ENCODE peak calls at places on chromosome 20, in five cellular contexts. H is NB4, T is left ventricle myocardium inferior, N is K562, W is A549. V is an unnamed sample.

GRCh38 chr20:49161428-49162152 is 26.5 kb downstream of the STAU1 start:
- DNase-seq in H (no peak), T (no peak), N (no peak), W (no peak), V (no peak)

GRCh38 chr20:40970218-40970617 is 58.4 kb upstream of the TOP1 start:
- DNase-seq in H (no peak), T (no peak), N (no peak), W (no peak), V (no peak)

GRCh38 chr20:54194724-54195438 is 13.0 kb upstream of the PFDN4 start:
- DNase-seq in H (peak), T (no peak), N (no peak), W (peak), V (no peak)

GRCh38 chr20:63979549-63980316 is at the start of gene SAMD10:
- DNase-seq in H (peak), T (no peak), N (peak), W (no peak), V (peak)

GRCh38 chr20:48695255-48695654 is 132.5 kb downstream of the PREX1 start:
- DNase-seq in H (no peak), T (no peak), N (no peak), W (no peak), V (no peak)

GRCh38 chr20:63116412-63117106 is 99.4 kb downstream of the YTHDF1 start:
- DNase-seq in H (peak), T (no peak), N (peak), W (no peak), V (peak)

GRCh38 chr20:62899633-62900051 is 26.7 kb downstream of the DIDO1 start:
- DNase-seq in H (no peak), T (no peak), N (peak), W (no peak), V (peak)

GRCh38 chr20:55456316-55456940 is 548.9 kb downstream of the CBLN4 start:
- DNase-seq in H (no peak), T (no peak), N (no peak), W (no peak), V (no peak)

GRCh38 chr20:24095753-24096152 is 107.2 kb upstream of the GGTLC1 start:
- DNase-seq in H (no peak), T (no peak), N (no peak), W (no peak), V (no peak)

GRCh38 chr20:39607124-39607523 is 645.0 kb downstream of the DHX35 start:
- DNase-seq in H (no peak), T (no peak), N (no peak), W (no peak), V (no peak)

GRCh38 chr20:53942121-53942816 is 128.1 kb downstream of the BCAS1 start:
- DNase-seq in H (no peak), T (no peak), N (no peak), W (no peak), V (peak)

GRCh38 chr20:25239387-25240370 is 8.2 kb upstream of the PYGB start:
- DNase-seq in H (no peak), T (no peak), N (no peak), W (no peak), V (no peak)

GRCh38 chr20:4812216-4812615 is 90.5 kb downstream of the PRND start:
- DNase-seq in H (no peak), T (no peak), N (no peak), W (no peak), V (no peak)

GRCh38 chr20:4814696-4815252 is 93.1 kb downstream of the PRND start:
- DNase-seq in H (peak), T (peak), N (no peak), W (no peak), V (no peak)

GRCh38 chr20:4812641-4813075 is 90.9 kb downstream of the PRND start:
- DNase-seq in H (peak), T (no peak), N (no peak), W (no peak), V (no peak)

GRCh38 chr20:4813839-4814695 is 92.4 kb downstream of the PRND start:
- DNase-seq in H (peak), T (no peak), N (no peak), W (no peak), V (no peak)

DNA sequence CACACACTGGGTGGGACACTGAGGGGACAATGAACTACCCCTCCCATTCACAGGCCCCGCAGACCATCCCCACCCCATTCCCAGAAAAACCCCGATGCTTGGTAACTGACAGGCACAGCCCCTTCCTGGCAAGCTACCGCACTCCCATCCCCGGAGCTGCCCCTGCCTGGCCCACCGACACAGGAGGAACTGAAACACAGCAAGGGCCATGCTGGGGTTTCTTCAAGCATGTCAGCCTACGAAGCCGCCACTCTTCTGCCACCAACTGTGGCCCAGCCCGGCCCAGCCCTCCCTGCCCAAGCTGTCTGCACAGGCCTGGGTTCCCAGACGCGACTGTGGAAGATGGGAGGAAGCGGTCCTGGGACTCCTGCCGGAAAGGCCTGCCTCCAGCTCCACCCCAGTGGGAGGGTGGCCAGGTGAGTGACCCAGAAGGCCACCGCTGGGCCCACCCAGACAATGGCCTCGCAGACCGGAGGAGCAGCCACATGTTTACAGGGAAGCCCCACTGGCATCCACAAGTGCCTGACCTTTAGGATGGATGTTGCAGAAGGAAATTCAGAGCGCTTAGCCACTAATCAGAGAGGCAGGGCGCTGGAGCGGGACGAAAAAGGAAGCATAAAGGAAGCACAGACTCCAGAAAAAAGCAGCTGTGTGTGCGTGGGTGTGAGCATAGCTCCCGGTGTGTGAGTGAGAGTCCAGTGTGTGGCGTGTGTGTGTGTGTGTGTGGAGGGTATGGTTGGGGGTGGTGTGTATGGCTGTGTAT is 91.5 kb downstream of the PRND start:
- DNase-seq in H (peak), T (no peak), N (no peak), W (no peak), V (peak)
- H3K4me3 ChIP-seq in H (peak), T (peak), N (no peak), W (no peak), V (no peak)

GRCh38 chr20:17611540-17612286 is 41.8 kb downstream of the DSTN start:
- DNase-seq in H (no peak), T (no peak), N (no peak), W (no peak), V (peak)
- TF ChIP-seq CTCF in H (no peak), T (peak), N (peak), W (peak), V (peak)

DNA sequence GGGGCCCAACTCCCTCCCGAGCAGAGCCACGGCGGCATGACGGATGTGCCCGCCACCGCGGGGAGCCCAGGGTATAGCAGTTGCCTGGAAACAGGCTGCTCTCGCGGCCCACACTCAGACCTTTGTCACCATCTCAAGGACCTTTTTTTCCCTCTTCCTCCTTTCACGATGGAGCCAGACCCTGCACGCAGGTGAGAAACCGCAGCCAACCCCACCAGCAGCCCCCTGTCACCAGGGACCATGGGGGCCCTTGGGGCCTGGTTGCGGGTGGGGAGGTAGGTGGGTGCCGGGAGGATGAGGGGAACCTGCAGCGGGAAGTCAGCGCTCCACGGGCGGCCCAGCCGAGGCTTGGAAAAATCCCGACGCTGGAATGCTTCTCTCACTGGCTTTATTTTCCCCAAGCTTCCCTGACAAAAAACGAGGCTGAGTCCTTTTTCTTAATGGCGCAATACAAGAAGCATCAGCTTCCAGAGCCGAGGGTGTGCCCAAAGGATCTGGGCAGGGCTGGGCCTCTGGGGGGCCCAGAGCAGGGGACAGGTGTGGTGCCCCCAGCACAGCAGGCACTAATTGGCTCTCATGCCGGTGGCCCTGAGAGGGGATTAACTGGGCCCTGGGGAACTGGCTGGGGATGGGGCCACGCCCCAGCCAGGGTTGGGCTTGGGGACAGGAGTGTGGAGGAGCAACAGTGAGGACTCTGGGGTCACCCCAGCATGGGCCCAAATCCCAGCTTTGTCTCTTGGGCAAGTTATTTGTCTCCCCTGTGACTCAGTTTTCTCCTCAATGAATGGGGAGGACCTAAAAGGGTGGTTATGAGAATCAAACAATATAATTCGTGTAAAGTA is 23.9 kb downstream of the NOL4L start:
- DNase-seq in H (no peak), T (no peak), N (no peak), W (no peak), V (peak)
- H3K4me3 ChIP-seq in H (no peak), T (no peak), N (no peak), W (no peak), V (no peak)

DNA sequence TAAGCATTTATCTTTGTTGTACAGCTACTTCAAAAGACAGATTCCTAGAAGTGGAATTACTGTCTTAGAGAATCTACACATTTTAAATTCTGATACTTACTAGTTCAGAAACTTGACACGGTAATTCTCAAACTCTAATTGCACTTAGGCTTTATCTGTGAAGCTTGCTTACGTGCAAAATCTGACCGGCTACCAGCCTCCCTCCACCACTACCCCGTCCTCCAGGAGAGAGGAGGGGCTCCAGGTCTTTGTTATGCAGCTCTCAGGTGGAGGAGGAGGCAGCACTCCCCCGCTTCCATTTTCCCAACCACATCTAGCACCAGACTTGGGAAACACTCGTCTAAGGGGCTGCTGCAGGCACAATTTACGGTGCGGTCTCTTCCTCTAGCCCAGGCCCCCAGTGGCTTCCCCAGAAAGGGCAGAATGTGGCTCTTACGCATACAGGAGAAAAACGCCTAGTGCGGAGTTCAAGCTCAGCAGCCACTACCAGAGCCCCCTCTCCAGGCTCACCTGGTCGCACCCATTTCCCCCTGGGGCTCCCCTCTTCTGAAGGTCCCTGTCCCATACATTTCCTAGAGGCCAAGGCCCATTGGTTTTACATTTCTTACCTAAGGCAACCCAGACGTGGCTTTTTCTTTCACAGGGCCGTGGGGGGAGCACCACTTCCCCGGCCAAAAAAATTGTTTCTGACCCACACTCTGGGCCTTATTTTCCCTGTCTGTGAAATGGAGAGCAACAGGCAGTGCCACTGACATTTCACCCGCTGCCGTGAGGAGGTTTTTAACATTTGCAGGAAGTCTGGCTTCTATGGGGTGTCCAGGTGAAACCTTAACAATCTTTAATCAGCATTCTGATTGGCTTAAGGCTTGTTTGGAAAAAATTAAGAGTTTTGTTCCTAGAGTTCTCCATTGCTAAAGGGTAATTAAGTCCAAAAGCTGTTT is 1.6 kb upstream of the TGIF2 start:
- DNase-seq in H (peak), T (no peak), N (peak), W (no peak), V (no peak)
- TF ChIP-seq CTCF in H (no peak), T (no peak), N (peak), W (no peak), V (no peak)

GRCh38 chr20:21104921-21105320 is 1.2 kb downstream of the LINC00237 start:
- DNase-seq in H (no peak), T (no peak), N (no peak), W (no peak), V (no peak)

GRCh38 chr20:21104466-21104761 is 1.7 kb downstream of the LINC00237 start:
- DNase-seq in H (no peak), T (no peak), N (no peak), W (no peak), V (no peak)

GRCh38 chr20:21105429-21106170 is 558 bp downstream of the LINC00237 start:
- DNase-seq in H (peak), T (no peak), N (no peak), W (no peak), V (no peak)

GRCh38 chr20:21103582-21104465 is 2.3 kb downstream of the LINC00237 start:
- DNase-seq in H (no peak), T (no peak), N (no peak), W (no peak), V (no peak)

DNA sequence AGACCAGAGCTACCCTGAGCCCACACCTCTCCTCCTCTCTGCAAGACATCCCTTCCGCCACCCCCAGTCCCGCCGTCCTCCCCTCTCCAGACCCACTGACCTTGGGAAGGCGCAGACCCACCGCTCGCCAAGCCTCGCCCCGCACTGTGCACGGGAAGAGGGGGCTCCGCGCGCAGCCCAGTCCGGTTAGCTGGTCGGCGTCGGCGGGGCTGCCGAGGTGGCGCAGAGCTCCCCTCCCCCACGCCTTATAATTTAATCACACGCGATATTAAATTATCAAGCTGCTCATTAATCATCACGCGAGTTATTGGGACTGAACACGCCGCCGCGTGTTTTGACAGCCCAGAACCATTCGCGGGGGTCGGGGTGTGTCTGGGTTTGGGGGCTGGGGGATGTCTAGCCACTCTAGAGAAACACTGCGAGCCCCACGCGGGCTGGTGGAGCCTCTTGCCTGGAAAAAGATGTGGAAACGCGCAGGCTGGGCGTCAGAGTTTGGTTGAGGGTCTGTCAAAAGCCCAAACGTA is at the start of gene LINC00237:
- DNase-seq in H (no peak), T (no peak), N (no peak), W (no peak), V (no peak)
- H3K4me3 ChIP-seq in H (no peak), T (peak), N (no peak), W (peak), V (peak)

GRCh38 chr20:57612436-57612835 is 7.8 kb downstream of the ZBP1 start:
- DNase-seq in H (no peak), T (no peak), N (no peak), W (no peak), V (no peak)
- TF ChIP-seq CTCF in H (no peak), T (no peak), N (no peak), W (no peak), V (no peak)

GRCh38 chr20:56718816-56719215 is 89.7 kb downstream of the TFAP2C start:
- DNase-seq in H (no peak), T (no peak), N (no peak), W (no peak), V (no peak)

GRCh38 chr20:56720620-56721213 is 91.6 kb downstream of the TFAP2C start:
- DNase-seq in H (no peak), T (no peak), N (no peak), W (no peak), V (no peak)

GRCh38 chr20:56716806-56717205 is 87.7 kb downstream of the TFAP2C start:
- DNase-seq in H (no peak), T (no peak), N (no peak), W (no peak), V (no peak)

GRCh38 chr20:56724246-56724757 is 95.2 kb downstream of the TFAP2C start:
- DNase-seq in H (peak), T (no peak), N (no peak), W (no peak), V (no peak)

GRCh38 chr20:56722042-56722441 is 92.9 kb downstream of the TFAP2C start:
- DNase-seq in H (peak), T (no peak), N (no peak), W (no peak), V (no peak)
- H3K4me3 ChIP-seq in H (no peak), T (no peak), N (no peak), W (no peak), V (no peak)

GRCh38 chr20:3250091-3250504 is 11.1 kb upstream of the SLC4A11 start:
- DNase-seq in H (no peak), T (no peak), N (peak), W (peak), V (no peak)
- TF ChIP-seq CTCF in H (no peak), T (no peak), N (peak), W (peak), V (peak)

DNA sequence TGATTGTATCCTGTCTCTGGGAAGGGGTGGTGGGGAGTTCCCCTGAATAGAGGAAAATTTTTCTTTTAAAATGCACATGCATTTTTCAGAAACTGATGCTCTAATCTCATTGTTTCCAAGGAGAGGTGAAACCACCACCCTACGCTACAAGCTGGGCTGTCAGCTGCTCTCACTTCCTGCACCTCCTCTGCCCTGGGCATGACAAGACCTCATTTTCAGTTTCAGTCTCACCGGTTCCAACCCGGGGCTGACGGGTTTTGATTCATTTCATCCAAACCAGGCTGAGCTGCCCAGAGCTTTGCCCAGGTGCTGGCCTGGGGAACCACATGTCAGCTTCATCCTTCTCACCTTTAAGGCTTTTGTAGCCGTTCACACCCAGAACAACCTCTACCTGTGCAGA is 99.7 kb downstream of the EYA2 start:
- DNase-seq in H (no peak), T (no peak), N (no peak), W (no peak), V (no peak)
- H3K4me3 ChIP-seq in H (no peak), T (no peak), N (no peak), W (no peak), V (no peak)

V was measured in cardiac muscle cell.